ENCODE peak calls at places on chromosome 19, in eight cellular contexts. E is PC-3; Q is cardiac fibroblast; O is CD8-positive, alpha-beta T cell; F is neural crest cell; I is CD4-positive, alpha-beta T cell; U is HFFc6; J is tibial artery. G is an unnamed sample.

GRCh38 chr19:16226184-16226591 is 28.5 kb downstream of the AP1M1 start:
- DNase-seq in O (no peak), U (no peak), I (no peak), J (no peak), E (no peak), F (no peak), Q (no peak), G (no peak)

GRCh38 chr19:29596885-29597525 is 9.1 kb upstream of the POP4 start:
- DNase-seq in Q (peak; percentile 21), F (no peak), U (peak; percentile 24), J (no peak), I (no peak), E (peak; percentile 43), O (no peak), G (peak; percentile 51)

GRCh38 chr19:6241680-6242079 is 38.1 kb downstream of the MLLT1 start:
- DNase-seq in I (no peak), E (no peak), J (no peak), F (peak; percentile 62), U (no peak), Q (no peak), O (no peak), G (no peak)

GRCh38 chr19:994516-994915 is 5.7 kb upstream of the GRIN3B start:
- DNase-seq in U (no peak), O (no peak), E (no peak), I (no peak), Q (no peak), F (no peak), J (no peak), G (no peak)

GRCh38 chr19:8506402-8506957 is 4.0 kb upstream of the PRAM1 start:
- DNase-seq in J (no peak), E (peak; percentile 23), U (no peak), F (no peak), Q (no peak), O (no peak), I (no peak), G (no peak)

GRCh38 chr19:3224346-3225325 is at the start of gene CELF5:
- DNase-seq in F (peak; percentile 58), Q (peak; percentile 37), U (no peak), J (no peak), I (peak; percentile 68), O (peak; percentile 74), E (peak; percentile 30), G (peak; percentile 80)

GRCh38 chr19:28037186-28037585 is 1175.8 kb downstream of the UQCRFS1 start:
- DNase-seq in J (no peak), U (no peak), E (no peak), F (no peak), Q (no peak), I (no peak), O (no peak), G (no peak)

GRCh38 chr19:49359851-49360845 is 2.1 kb downstream of the TEAD2 start:
- DNase-seq in I (no peak), E (no peak), J (no peak), U (no peak), F (no peak), Q (peak; percentile 16), O (no peak), G (no peak)

GRCh38 chr19:53903055-53903680 is 5.9 kb upstream of the CACNG7 start:
- DNase-seq in E (peak; percentile 84), O (no peak), Q (peak; percentile 48), F (no peak), J (no peak), U (peak; percentile 22), I (no peak), G (peak; percentile 73)

GRCh38 chr19:6260912-6261636 is 18.7 kb downstream of the MLLT1 start:
- DNase-seq in E (peak; percentile 54), J (no peak), O (peak; percentile 66), I (peak; percentile 23), F (peak; percentile 41), Q (no peak), U (no peak), G (peak; percentile 59)

GRCh38 chr19:17125052-17125727 is 49.6 kb downstream of the MYO9B start:
- DNase-seq in E (no peak), O (peak; percentile 54), U (no peak), I (peak; percentile 6), Q (peak; percentile 59), F (no peak), J (no peak), G (no peak)

GRCh38 chr19:37221136-37221535 is 3.1 kb downstream of the ZNF383 start:
- DNase-seq in Q (no peak), J (no peak), U (no peak), I (no peak), E (no peak), F (no peak), O (no peak), G (no peak)

GRCh38 chr19:45492627-45493470 is 4.0 kb downstream of the RTN2 start:
- DNase-seq in E (peak; percentile 65), U (peak; percentile 85), F (peak; percentile 33), O (no peak), J (peak; percentile 59), Q (peak; percentile 89), I (no peak), G (peak; percentile 61)

GRCh38 chr19:47573076-47574026 is at the start of gene ZNF541:
- DNase-seq in F (no peak), I (peak; percentile 89), U (no peak), J (peak; percentile 50), E (no peak), O (peak; percentile 90), Q (peak; percentile 71), G (no peak)

GRCh38 chr19:28608292-28608691 is 604.7 kb downstream of the UQCRFS1 start:
- DNase-seq in U (no peak), O (no peak), J (no peak), Q (no peak), F (no peak), I (no peak), E (no peak), G (no peak)

GRCh38 chr19:33497778-33498175 is 23.8 kb downstream of the PEPD start:
- DNase-seq in E (no peak), J (no peak), U (no peak), F (no peak), I (no peak), O (no peak), Q (no peak), G (no peak)
- TF ChIP-seq CTCF in E (no peak), J (no peak), U (no peak), F (no peak), I (no peak), O (no peak), Q (no peak), G (no peak)

GRCh38 chr19:18401580-18402112 is 4.2 kb upstream of the LRRC25 start:
- DNase-seq in F (no peak), J (peak; percentile 77), U (peak; percentile 58), Q (peak; percentile 85), E (peak; percentile 62), O (no peak), I (no peak), G (no peak)
- TF ChIP-seq CTCF in F (peak; percentile 54), J (no peak), U (peak; percentile 57), Q (peak; percentile 56), E (peak; percentile 48), O (no peak), I (no peak), G (peak; percentile 8)

GRCh38 chr19:41701401-41702075 is 6.9 kb upstream of the CEACAM5 start:
- DNase-seq in O (peak; percentile 37), F (no peak), U (no peak), I (no peak), Q (no peak), J (no peak), E (no peak), G (no peak)
- TF ChIP-seq CTCF in O (no peak), F (no peak), U (peak; percentile 40), I (no peak), Q (no peak), J (no peak), E (peak; percentile 52), G (no peak)

GRCh38 chr19:10294368-10294697 is 4.6 kb downstream of the ICAM5 start:
- DNase-seq in F (no peak), Q (no peak), E (no peak), O (no peak), U (no peak), I (no peak), J (no peak), G (peak; percentile 65)
- TF ChIP-seq CTCF in F (no peak), Q (no peak), E (no peak), O (no peak), U (no peak), I (no peak), J (no peak), G (no peak)

GRCh38 chr19:10730932-10731331 is 13.1 kb downstream of the DNM2 start:
- DNase-seq in J (no peak), O (no peak), U (no peak), E (no peak), Q (no peak), F (no peak), I (no peak), G (no peak)

GRCh38 chr19:10736189-10736588 is 18.3 kb downstream of the DNM2 start:
- DNase-seq in I (no peak), J (no peak), O (no peak), F (no peak), E (no peak), U (no peak), Q (no peak), G (no peak)

GRCh38 chr19:10737680-10738079 is 19.8 kb downstream of the DNM2 start:
- DNase-seq in F (no peak), U (no peak), I (no peak), E (no peak), Q (no peak), J (no peak), O (no peak), G (no peak)

GRCh38 chr19:10736916-10737551 is 19.2 kb downstream of the DNM2 start:
- DNase-seq in U (no peak), Q (no peak), J (no peak), F (no peak), E (no peak), O (no peak), I (no peak), G (no peak)

DNA sequence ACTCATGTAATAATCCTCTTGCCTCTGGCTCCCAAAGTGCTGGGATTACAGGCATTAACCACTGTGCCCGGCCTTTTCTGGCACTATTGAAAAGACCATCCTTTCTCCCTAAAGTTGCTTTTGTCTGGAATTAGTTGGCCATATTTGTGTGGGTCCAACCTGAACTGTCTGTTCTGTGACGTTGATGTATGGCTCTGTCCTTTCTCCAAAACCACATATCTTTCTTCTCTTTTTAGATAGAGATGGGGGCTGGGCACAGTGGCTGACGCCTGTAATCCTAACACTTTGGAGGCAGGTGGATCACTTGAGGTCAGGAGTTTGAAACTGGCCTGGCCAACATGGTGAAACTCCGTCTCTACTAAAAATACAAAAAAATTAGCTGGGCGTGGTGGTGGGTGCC is 17.9 kb downstream of the DNM2 start:
- DNase-seq in J (no peak), O (no peak), F (no peak), E (no peak), U (no peak), Q (no peak), I (no peak), G (no peak)
- TF ChIP-seq CTCF in J (no peak), O (no peak), F (no peak), E (no peak), U (no peak), Q (no peak), I (no peak), G (no peak)

GRCh38 chr19:19315444-19315843 is 4.9 kb downstream of the SUGP1 start:
- DNase-seq in E (no peak), O (no peak), Q (no peak), U (no peak), J (no peak), F (no peak), I (no peak), G (no peak)
- TF ChIP-seq CTCF in E (peak; percentile 14), O (no peak), Q (no peak), U (no peak), J (no peak), F (no peak), I (no peak), G (no peak)

G was measured in nephron progenitor cell.